ENCODE peak calls at places on chromosomes 6 and 20, in four cellular contexts. One of them, this sample, is unnamed.

GRCh38 chr6:150129616-150130505 is 13.0 kb upstream of the PPP1R14C start:
- DNase-seq in fibroblast of pulmonary artery: no peak
- DNase-seq in tibial nerve: no peak
- DNase-seq in OCI-LY7: no peak
- DNase-seq in this sample: no peak

GRCh38 chr6:161973064-161973463 is 699.2 kb upstream of the AGPAT4 start:
- DNase-seq in OCI-LY7: no peak
- DNase-seq in fibroblast of pulmonary artery: no peak
- DNase-seq in tibial nerve: no peak
- DNase-seq in this sample: no peak

GRCh38 chr6:77415706-77416105 is 47.6 kb downstream of the HTR1B start:
- DNase-seq in tibial nerve: no peak
- DNase-seq in fibroblast of pulmonary artery: no peak
- DNase-seq in OCI-LY7: no peak
- DNase-seq in this sample: no peak

GRCh38 chr6:163662604-163663225 is 248.2 kb downstream of the QKI start:
- DNase-seq in OCI-LY7: no peak
- DNase-seq in tibial nerve: no peak
- DNase-seq in fibroblast of pulmonary artery: no peak
- DNase-seq in this sample: no peak

GRCh38 chr6:134381926-134382325 is 64.0 kb upstream of the SGK1 start:
- DNase-seq in tibial nerve: no peak
- DNase-seq in OCI-LY7: no peak
- DNase-seq in fibroblast of pulmonary artery: peak
- DNase-seq in this sample: no peak

GRCh38 chr6:96716221-96716620 is 121.1 kb downstream of the GPR63 start:
- DNase-seq in fibroblast of pulmonary artery: no peak
- DNase-seq in tibial nerve: no peak
- DNase-seq in OCI-LY7: no peak
- DNase-seq in this sample: no peak

GRCh38 chr6:157716553-157716952 is 106.5 kb upstream of the SNX9 start:
- DNase-seq in OCI-LY7: no peak
- DNase-seq in tibial nerve: no peak
- DNase-seq in fibroblast of pulmonary artery: no peak
- DNase-seq in this sample: no peak

GRCh38 chr6:95203153-95203754 is 374.1 kb upstream of the MANEA start:
- DNase-seq in OCI-LY7: peak
- DNase-seq in tibial nerve: no peak
- DNase-seq in fibroblast of pulmonary artery: peak
- DNase-seq in this sample: peak

GRCh38 chr20:25005220-25005619 is 12.7 kb upstream of the APMAP start:
- DNase-seq in fibroblast of pulmonary artery: peak
- DNase-seq in tibial nerve: no peak
- DNase-seq in OCI-LY7: no peak
- DNase-seq in this sample: no peak

GRCh38 chr6:71977860-71978259 is 91.5 kb downstream of the RIMS1 start:
- DNase-seq in fibroblast of pulmonary artery: peak
- DNase-seq in OCI-LY7: peak
- DNase-seq in tibial nerve: no peak
- DNase-seq in this sample: no peak

GRCh38 chr6:111715321-111715720 is 109.6 kb upstream of the TRAF3IP2 start:
- DNase-seq in fibroblast of pulmonary artery: no peak
- DNase-seq in tibial nerve: no peak
- DNase-seq in OCI-LY7: no peak
- DNase-seq in this sample: no peak

GRCh38 chr6:7975764-7976146 is 65.2 kb upstream of the TXNDC5 start:
- DNase-seq in tibial nerve: no peak
- DNase-seq in fibroblast of pulmonary artery: peak
- DNase-seq in OCI-LY7: no peak
- DNase-seq in this sample: no peak

GRCh38 chr6:135488023-135488422 is 9.5 kb downstream of the AHI1 start:
- DNase-seq in tibial nerve: no peak
- DNase-seq in OCI-LY7: no peak
- DNase-seq in fibroblast of pulmonary artery: peak
- DNase-seq in this sample: no peak

GRCh38 chr6:2854394-2854982 is 12.8 kb upstream of the SERPINB1 start:
- DNase-seq in OCI-LY7: no peak
- DNase-seq in tibial nerve: no peak
- DNase-seq in fibroblast of pulmonary artery: peak
- DNase-seq in this sample: no peak

GRCh38 chr6:47221565-47221964 is 88.1 kb downstream of the TNFRSF21 start:
- DNase-seq in fibroblast of pulmonary artery: no peak
- DNase-seq in tibial nerve: no peak
- DNase-seq in OCI-LY7: no peak
- DNase-seq in this sample: no peak

GRCh38 chr20:64156136-64156885 is 7.9 kb upstream of the MYT1 start:
- DNase-seq in tibial nerve: no peak
- DNase-seq in fibroblast of pulmonary artery: no peak
- DNase-seq in OCI-LY7: no peak
- DNase-seq in this sample: no peak

GRCh38 chr6:64217721-64218603 is 582.4 kb downstream of the PHF3 start:
- DNase-seq in tibial nerve: no peak
- DNase-seq in OCI-LY7: no peak
- DNase-seq in fibroblast of pulmonary artery: peak
- DNase-seq in this sample: peak

GRCh38 chr20:51137461-51137860 is 114.6 kb upstream of the KCNG1 start:
- DNase-seq in tibial nerve: no peak
- DNase-seq in OCI-LY7: no peak
- DNase-seq in fibroblast of pulmonary artery: no peak
- DNase-seq in this sample: no peak

GRCh38 chr6:35664945-35665344 is 23.8 kb downstream of the FKBP5 start:
- DNase-seq in tibial nerve: no peak
- DNase-seq in OCI-LY7: no peak
- DNase-seq in fibroblast of pulmonary artery: peak
- DNase-seq in this sample: no peak

GRCh38 chr6:136510782-136511181 is 39.4 kb downstream of the MAP7 start:
- DNase-seq in fibroblast of pulmonary artery: no peak
- DNase-seq in OCI-LY7: no peak
- DNase-seq in tibial nerve: no peak
- DNase-seq in this sample: peak

GRCh38 chr20:24450646-24451376 is 18.6 kb upstream of the SYNDIG1 start:
- DNase-seq in fibroblast of pulmonary artery: no peak
- DNase-seq in OCI-LY7: no peak
- DNase-seq in tibial nerve: no peak
- DNase-seq in this sample: no peak

GRCh38 chr20:34022154-34022842 is 28.6 kb downstream of the RALY start:
- DNase-seq in fibroblast of pulmonary artery: no peak
- DNase-seq in tibial nerve: no peak
- DNase-seq in OCI-LY7: peak
- DNase-seq in this sample: peak
- TF ChIP-seq CTCF in fibroblast of pulmonary artery: peak
- TF ChIP-seq CTCF in tibial nerve: no peak
- TF ChIP-seq CTCF in OCI-LY7: peak
- TF ChIP-seq CTCF in this sample: peak

DNA sequence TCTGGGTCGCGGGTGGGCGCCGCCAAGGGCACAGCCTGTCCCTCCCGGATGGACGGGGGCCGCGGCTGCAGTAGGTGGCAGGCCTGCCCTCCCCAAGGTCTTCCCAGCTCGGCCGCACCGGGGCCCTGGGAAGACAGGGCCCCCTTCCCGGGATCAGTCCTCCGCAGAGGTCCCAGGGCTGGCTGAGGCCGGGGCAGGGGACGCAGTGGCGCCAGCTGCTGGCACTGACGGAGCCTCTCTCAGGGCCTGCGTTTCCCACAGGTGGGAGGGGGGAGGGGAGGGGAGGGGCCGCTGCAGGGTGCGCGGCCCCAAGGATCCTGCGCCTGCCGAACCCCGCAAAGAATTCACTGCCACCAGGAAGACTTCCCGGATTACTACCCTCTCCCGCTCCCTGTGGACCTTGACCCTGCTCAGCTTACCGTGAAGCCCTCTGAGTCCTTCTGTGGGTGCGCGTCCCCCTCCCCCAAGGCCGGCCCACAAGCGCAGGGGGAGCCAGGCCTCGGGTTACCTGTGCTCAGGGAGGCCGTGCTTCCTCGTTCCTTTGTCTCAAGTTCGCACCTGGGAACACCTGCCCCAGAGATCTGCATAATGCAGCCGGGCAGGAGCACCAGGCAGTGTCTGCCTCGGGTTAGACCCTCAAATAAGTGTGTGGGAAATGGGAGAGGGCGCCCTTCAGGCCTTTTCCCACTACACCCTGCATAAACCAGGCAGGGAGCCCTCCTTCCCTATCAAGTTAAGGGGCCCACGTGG is 5.1 kb downstream of the LZTS3 start:
- DNase-seq in tibial nerve: no peak
- DNase-seq in OCI-LY7: no peak
- DNase-seq in fibroblast of pulmonary artery: no peak
- DNase-seq in this sample: no peak
- TF ChIP-seq CTCF in tibial nerve: no peak
- TF ChIP-seq CTCF in OCI-LY7: no peak
- TF ChIP-seq CTCF in fibroblast of pulmonary artery: no peak
- TF ChIP-seq CTCF in this sample: no peak

DNA sequence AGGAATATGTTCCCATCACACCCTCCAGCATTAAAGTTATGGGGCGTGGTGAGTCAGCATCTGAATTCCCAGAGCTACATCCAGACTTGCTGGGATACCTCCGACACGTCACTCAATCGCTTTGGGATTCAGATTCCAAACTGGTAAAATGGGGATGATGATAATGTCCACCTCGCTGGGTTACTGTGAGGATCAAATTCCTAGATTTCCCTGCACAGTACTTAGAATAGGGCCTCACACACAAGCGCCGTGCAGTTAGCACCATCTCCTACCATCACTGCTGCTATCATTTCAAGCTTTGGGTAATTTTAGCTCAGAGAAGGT is 107.2 kb downstream of the SULF2 start:
- DNase-seq in OCI-LY7: no peak
- DNase-seq in fibroblast of pulmonary artery: no peak
- DNase-seq in tibial nerve: no peak
- DNase-seq in this sample: no peak
- TF ChIP-seq CTCF in OCI-LY7: peak
- TF ChIP-seq CTCF in fibroblast of pulmonary artery: no peak
- TF ChIP-seq CTCF in tibial nerve: no peak
- TF ChIP-seq CTCF in this sample: no peak

DNA sequence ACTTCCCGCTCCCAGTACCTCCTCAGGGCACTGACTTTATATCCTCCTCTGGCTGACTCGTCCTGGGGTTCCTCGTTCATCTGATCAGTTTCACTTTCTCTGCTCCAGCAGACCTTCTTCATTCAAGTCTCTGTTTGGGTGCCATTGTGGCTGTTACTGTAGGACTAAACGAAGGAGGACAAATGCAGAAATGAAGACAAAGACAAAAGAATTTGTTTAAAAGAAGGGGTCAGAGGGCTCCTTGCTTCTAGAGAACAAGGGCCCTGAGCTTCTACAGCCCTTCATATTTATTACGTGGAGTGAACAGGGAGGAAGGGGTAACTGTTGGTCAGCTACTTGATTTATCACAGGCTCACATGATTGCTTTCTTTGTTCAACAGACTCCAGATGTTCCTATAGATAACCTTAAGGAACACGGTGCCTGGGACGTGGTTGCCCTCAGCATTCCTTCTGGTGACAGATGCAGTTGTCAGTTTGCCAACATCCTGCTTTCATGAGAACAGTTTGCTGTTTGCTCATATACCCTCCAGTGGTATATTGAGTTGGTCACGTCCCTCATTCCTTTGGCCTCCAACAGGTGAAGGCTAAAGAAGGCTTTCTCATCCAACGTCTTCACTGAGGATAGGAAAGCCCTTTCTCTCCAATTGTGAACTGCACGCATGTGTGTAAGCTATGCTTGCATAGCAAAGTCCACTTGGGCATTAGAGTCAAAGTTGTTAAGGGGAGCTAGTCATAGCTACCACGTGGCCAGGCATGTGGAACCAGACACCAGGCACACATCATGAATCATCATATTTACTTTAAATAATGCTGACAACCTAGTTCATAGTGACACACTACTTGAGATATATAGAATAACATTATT is 69.1 kb upstream of the BTN3A2 start:
- DNase-seq in OCI-LY7: no peak
- DNase-seq in fibroblast of pulmonary artery: peak
- DNase-seq in tibial nerve: no peak
- DNase-seq in this sample: no peak
- TF ChIP-seq CTCF in OCI-LY7: no peak
- TF ChIP-seq CTCF in fibroblast of pulmonary artery: no peak
- TF ChIP-seq CTCF in tibial nerve: no peak
- TF ChIP-seq CTCF in this sample: no peak

DNA sequence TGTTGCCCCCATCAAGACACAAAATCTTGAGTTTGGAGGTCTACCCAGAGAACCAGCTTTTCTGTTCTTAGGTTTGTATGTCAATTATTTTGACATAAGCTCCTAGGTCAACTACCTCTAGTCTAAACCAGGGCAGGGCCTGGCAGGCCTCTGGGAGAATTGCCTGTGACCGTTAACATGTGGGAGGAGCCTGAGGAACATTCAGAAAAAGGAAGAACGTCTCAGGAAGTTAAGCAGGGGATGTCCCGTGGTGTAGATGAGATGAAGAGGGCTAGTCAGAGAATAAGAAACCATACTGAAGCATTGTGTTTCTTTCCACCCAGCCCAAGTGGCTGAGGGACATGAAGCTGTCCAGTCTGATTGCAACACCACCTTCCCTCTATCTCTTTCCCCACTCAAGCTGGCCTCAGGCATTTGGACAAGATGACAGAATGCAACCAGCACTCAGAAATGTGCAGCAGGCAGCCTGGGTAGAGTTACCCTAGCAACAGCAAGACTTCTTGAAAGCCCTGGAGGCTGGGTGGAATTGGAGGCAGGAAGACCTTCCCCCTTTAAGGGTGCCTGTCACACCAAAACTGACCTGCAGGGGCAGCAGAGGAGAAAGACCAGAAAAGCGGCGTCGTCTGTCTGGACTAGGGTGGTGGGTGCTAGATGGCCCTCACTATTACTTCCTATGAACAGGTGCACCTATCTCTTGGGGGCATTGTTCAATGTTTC is 186.2 kb downstream of the UNC5CL start:
- DNase-seq in OCI-LY7: peak
- DNase-seq in fibroblast of pulmonary artery: peak
- DNase-seq in tibial nerve: no peak
- DNase-seq in this sample: no peak
- TF ChIP-seq CTCF in OCI-LY7: peak
- TF ChIP-seq CTCF in fibroblast of pulmonary artery: peak
- TF ChIP-seq CTCF in tibial nerve: no peak
- TF ChIP-seq CTCF in this sample: no peak

DNA sequence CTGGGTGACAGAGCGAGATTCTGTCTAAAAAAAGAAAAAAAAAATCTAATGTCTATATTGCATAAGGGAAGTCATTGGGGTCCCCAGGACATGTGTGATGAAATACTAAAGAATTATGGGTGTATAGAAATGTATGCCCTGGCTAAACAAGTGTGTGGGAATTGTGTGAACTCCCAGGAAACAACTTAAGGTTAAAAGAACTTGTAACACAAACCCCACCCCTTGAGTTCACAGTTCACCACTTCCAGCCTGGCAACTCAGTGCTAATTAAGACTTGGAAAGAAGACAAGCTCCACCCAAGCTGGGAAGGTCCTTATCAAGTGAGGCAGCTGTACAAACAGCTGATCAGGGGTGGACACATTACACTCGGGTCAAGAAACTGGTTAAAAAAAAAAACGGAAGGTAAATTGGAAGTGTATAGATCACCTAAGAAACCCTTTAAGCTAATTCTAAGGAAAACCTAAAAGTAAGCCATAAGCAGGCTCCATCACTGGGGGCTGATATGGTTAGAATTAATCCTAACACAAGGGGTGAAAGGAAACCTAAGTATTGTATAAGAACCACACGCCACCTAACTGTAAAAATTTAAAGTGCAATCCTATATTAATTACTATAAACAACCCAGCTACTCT is 25.2 kb downstream of the HLA-A start:
- DNase-seq in tibial nerve: no peak
- DNase-seq in OCI-LY7: peak
- DNase-seq in fibroblast of pulmonary artery: no peak
- DNase-seq in this sample: no peak
- TF ChIP-seq CTCF in tibial nerve: no peak
- TF ChIP-seq CTCF in OCI-LY7: peak
- TF ChIP-seq CTCF in fibroblast of pulmonary artery: peak
- TF ChIP-seq CTCF in this sample: peak

This sample was measured in GM10248.